ENCODE peak calls at places on chromosomes 13 and 19, in ten cellular contexts. T is NCI-H1694 treated with DMSO at 0.1 percent for 48 hours; R is head of caudate nucleus; K is NCI-H446; S is astrocyte of the cerebellum; G is HT1080; E is GM23248; H is frontal cortex; U is NCI-H1092 treated with DMSO at 0.1 percent for 48 hours; V is activated T-cell treated with anti-CD3 and anti-CD28 coated beads, Interleukin-2, amount 50 U/mL, for 4 hours. N is an unnamed sample.

GRCh38 chr19:40807147-40808020 is 8.4 kb downstream of the EGLN2 start:
- DNase-seq in G (no peak), R (no peak), S (no peak), V (no peak), H (no peak), T (no peak), U (no peak), K (no peak), E (peak; percentile 24), N (peak; percentile 50)

GRCh38 chr13:99386911-99387788 is 80.0 kb upstream of the GPR183 start:
- DNase-seq in R (peak; percentile 80), K (no peak), S (no peak), U (no peak), V (peak; percentile 93), E (peak; percentile 36), H (no peak), G (peak; percentile 48), T (peak; percentile 2), N (peak; percentile 45)

GRCh38 chr19:33811736-33812387 is 15.2 kb downstream of the KCTD15 start:
- DNase-seq in R (no peak), E (no peak), T (no peak), K (no peak), H (no peak), U (no peak), V (no peak), S (no peak), G (no peak), N (no peak)

GRCh38 chr19:8101311-8101710 is 48.1 kb downstream of the FBN3 start:
- DNase-seq in H (no peak), K (no peak), E (no peak), U (no peak), T (no peak), G (no peak), V (no peak), S (no peak), R (no peak), N (no peak)

GRCh38 chr19:17289489-17289888 is 7.8 kb downstream of the ANKLE1 start:
- DNase-seq in K (no peak), G (no peak), R (peak; percentile 52), U (no peak), H (peak; percentile 77), T (no peak), V (no peak), S (peak; percentile 79), E (peak; percentile 85), N (no peak)

GRCh38 chr19:19409235-19410030 is 4.0 kb downstream of the GATAD2A start:
- DNase-seq in H (no peak), E (no peak), S (no peak), V (no peak), G (no peak), U (no peak), K (no peak), R (no peak), T (no peak), N (no peak)

GRCh38 chr13:31629085-31629785 is 110.1 kb upstream of the RXFP2 start:
- DNase-seq in G (peak; percentile 91), T (no peak), U (no peak), S (no peak), V (no peak), H (no peak), R (no peak), E (peak; percentile 86), K (no peak), N (no peak)

GRCh38 chr13:20389696-20390525 is 135.7 kb downstream of the CRYL1 start:
- DNase-seq in T (no peak), H (no peak), R (no peak), E (no peak), U (no peak), G (no peak), S (no peak), V (no peak), K (no peak), N (no peak)

GRCh38 chr13:98459721-98460370 is 117.1 kb downstream of the STK24 start:
- DNase-seq in V (no peak), H (no peak), R (no peak), U (no peak), T (no peak), K (no peak), S (no peak), E (no peak), G (no peak), N (no peak)

GRCh38 chr13:24693862-24694471 is 13.8 kb downstream of the ATP12A start:
- DNase-seq in U (peak; percentile 37), T (peak; percentile 29), K (no peak), H (peak; percentile 65), G (peak; percentile 43), E (peak; percentile 67), V (no peak), R (no peak), S (no peak), N (peak; percentile 64)

GRCh38 chr13:99314640-99315176 is 7.5 kb upstream of the GPR183 start:
- DNase-seq in K (no peak), H (no peak), T (no peak), S (no peak), G (peak; percentile 42), U (no peak), V (peak; percentile 66), R (no peak), E (peak; percentile 40), N (no peak)

GRCh38 chr19:43311706-43312105 is 41.8 kb upstream of the CD177 start:
- DNase-seq in G (no peak), S (no peak), H (no peak), U (no peak), K (no peak), E (peak; percentile 30), T (no peak), V (no peak), R (no peak), N (no peak)

GRCh38 chr13:69579351-69579750 is 528.3 kb upstream of the ATXN8OS start:
- DNase-seq in R (no peak), S (peak; percentile 8), H (no peak), T (no peak), G (peak; percentile 6), V (no peak), U (peak; percentile 43), K (peak; percentile 6), E (no peak), N (no peak)

GRCh38 chr13:83773961-83774360 is 108.3 kb downstream of the SLITRK1 start:
- DNase-seq in S (no peak), E (peak; percentile 2), T (no peak), V (no peak), U (no peak), R (no peak), H (no peak), G (no peak), K (no peak), N (no peak)

GRCh38 chr19:17751103-17751911 is at the start of gene FCHO1:
- DNase-seq in G (no peak), V (peak; percentile 84), K (no peak), R (peak; percentile 69), E (no peak), H (no peak), S (no peak), U (no peak), T (no peak), N (no peak)

GRCh38 chr13:88281846-88282245 is 610.7 kb downstream of the SLITRK5 start:
- DNase-seq in H (no peak), E (no peak), K (peak; percentile 25), U (no peak), S (no peak), R (no peak), G (no peak), T (no peak), V (no peak), N (no peak)

GRCh38 chr19:49874503-49875157 is 2.5 kb downstream of the AKT1S1 start:
- DNase-seq in E (no peak), H (no peak), S (no peak), K (no peak), U (no peak), R (no peak), G (no peak), T (no peak), V (no peak), N (no peak)

GRCh38 chr19:33685541-33685940 is 63.8 kb downstream of the CHST8 start:
- DNase-seq in T (no peak), V (no peak), S (no peak), R (peak; percentile 26), E (no peak), H (no peak), U (peak; percentile 47), K (no peak), G (no peak), N (peak; percentile 48)

GRCh38 chr19:2138061-2138728 is 13.2 kb downstream of the AP3D1 start:
- DNase-seq in V (no peak), H (no peak), S (no peak), G (no peak), T (no peak), K (no peak), E (no peak), R (no peak), U (no peak), N (no peak)

GRCh38 chr19:38093587-38093986 is 130.4 kb downstream of the DPF1 start:
- DNase-seq in R (peak; percentile 68), G (no peak), T (no peak), K (peak; percentile 67), E (no peak), H (no peak), S (no peak), V (no peak), U (peak; percentile 48), N (no peak)

GRCh38 chr19:48810151-48810550 is 678 bp downstream of the BCAT2 start:
- DNase-seq in R (no peak), T (no peak), V (no peak), K (no peak), H (no peak), U (no peak), E (peak; percentile 28), G (no peak), S (no peak), N (no peak)

GRCh38 chr13:113922412-113923118 is 51.3 kb downstream of the C13orf46 start:
- DNase-seq in U (no peak), E (peak; percentile 56), G (peak; percentile 27), K (no peak), V (no peak), S (no peak), H (no peak), T (no peak), R (peak; percentile 31), N (no peak)

GRCh38 chr13:98856983-98857382 is 104.5 kb upstream of the SLC15A1 start:
- DNase-seq in G (no peak), K (no peak), V (no peak), U (no peak), R (peak; percentile 62), E (no peak), S (no peak), T (no peak), H (no peak), N (no peak)

GRCh38 chr13:84847107-84847506 is 952.1 kb downstream of the SLITRK6 start:
- DNase-seq in K (no peak), G (no peak), E (no peak), V (no peak), H (no peak), R (no peak), S (no peak), T (no peak), U (no peak), N (no peak)

GRCh38 chr13:102141625-102142472 is 260.0 kb downstream of the FGF14 start:
- DNase-seq in R (no peak), S (peak; percentile 8), G (peak; percentile 17), T (peak; percentile 40), K (no peak), H (peak; percentile 12), U (peak; percentile 36), E (peak; percentile 67), V (no peak), N (peak; percentile 18)

GRCh38 chr19:8307400-8307964 is 676 bp downstream of the CD320 start:
- DNase-seq in K (no peak), S (no peak), T (no peak), G (no peak), E (peak; percentile 42), U (no peak), V (no peak), R (no peak), H (no peak), N (no peak)

GRCh38 chr13:110559429-110559943 is 2.0 kb downstream of the RAB20 start:
- DNase-seq in T (no peak), V (no peak), S (no peak), K (no peak), G (no peak), E (peak; percentile 72), U (no peak), H (no peak), R (peak; percentile 54), N (no peak)

GRCh38 chr13:49300716-49301589 is 53.2 kb downstream of the CDADC1 start:
- DNase-seq in U (peak; percentile 53), S (peak; percentile 46), V (peak; percentile 65), H (peak; percentile 72), G (peak; percentile 73), E (peak; percentile 84), K (no peak), T (peak; percentile 59), R (no peak), N (peak; percentile 49)